ENCODE peak calls at places on chromosomes 16 and 17, in five cellular contexts. O is uterus, U is heart left ventricle, K is tibial artery, F is GM12864. J is an unnamed sample.

GRCh38 chr17:51004249-51004648 is 116.4 kb downstream of the SPAG9 start:
- DNase-seq in O (no peak), F (no peak), U (no peak), K (no peak), J (no peak)

GRCh38 chr16:50842589-50842988 is 100.7 kb downstream of the CYLD start:
- DNase-seq in F (no peak), U (no peak), O (no peak), K (no peak), J (no peak)

GRCh38 chr16:15576960-15577958 is 65.7 kb downstream of the MARF1 start:
- DNase-seq in O (no peak), U (no peak), F (no peak), K (no peak), J (no peak)

GRCh38 chr16:83932304-83932703 is 20.7 kb upstream of the OSGIN1 start:
- DNase-seq in F (no peak), O (no peak), K (no peak), U (no peak), J (no peak)

GRCh38 chr17:39009471-39010085 is 42.4 kb upstream of the FBXO47 start:
- DNase-seq in U (no peak), O (no peak), K (no peak), F (no peak), J (no peak)

GRCh38 chr17:16887523-16888095 is 84.3 kb downstream of the TNFRSF13B start:
- DNase-seq in O (no peak), F (no peak), K (peak; percentile 41), U (no peak), J (no peak)

GRCh38 chr16:20510323-20510722 is 59.0 kb downstream of the ACSM2A start:
- DNase-seq in F (no peak), U (no peak), O (no peak), K (no peak), J (no peak)

GRCh38 chr17:43461185-43461584 is 22.6 kb upstream of the DHX8 start:
- DNase-seq in K (no peak), O (no peak), U (no peak), F (no peak), J (no peak)

GRCh38 chr17:36074365-36074764 is 10.3 kb downstream of the CCL18 start:
- DNase-seq in F (no peak), O (no peak), U (no peak), K (no peak), J (no peak)

GRCh38 chr16:67022531-67023214 is 6.3 kb upstream of the CBFB start:
- DNase-seq in F (no peak), K (peak; percentile 40), O (no peak), U (no peak), J (peak; percentile 61)

GRCh38 chr16:77214411-77215138 is 15.4 kb downstream of the SYCE1L start:
- DNase-seq in U (no peak), K (no peak), F (no peak), O (no peak), J (no peak)

GRCh38 chr17:43669971-43670644 is 8.4 kb upstream of the MEOX1 start:
- DNase-seq in K (no peak), U (no peak), F (no peak), O (no peak), J (no peak)

GRCh38 chr17:14294876-14295275 is 6.0 kb upstream of the HS3ST3B1 start:
- DNase-seq in U (no peak), F (no peak), K (no peak), O (no peak), J (no peak)

GRCh38 chr16:1042776-1043349 is 29.7 kb upstream of the SSTR5 start:
- DNase-seq in O (no peak), K (no peak), U (no peak), F (no peak), J (no peak)

GRCh38 chr16:53211253-53211652 is 156.5 kb downstream of the CHD9 start:
- DNase-seq in F (no peak), K (no peak), O (no peak), U (no peak), J (no peak)

GRCh38 chr16:22232277-22233049 is 26.4 kb downstream of the EEF2K start:
- DNase-seq in O (no peak), F (no peak), U (no peak), K (no peak), J (no peak)

GRCh38 chr17:2192367-2193028 is 111.1 kb downstream of the SMG6 start:
- DNase-seq in F (peak; percentile 31), K (no peak), O (peak; percentile 58), U (peak; percentile 45), J (peak; percentile 98)

GRCh38 chr17:58590377-58590776 is 75.9 kb upstream of the MTMR4 start:
- DNase-seq in U (no peak), F (no peak), K (no peak), O (no peak), J (no peak)

GRCh38 chr17:18992454-18993130 is 12.0 kb downstream of the FAM83G start:
- DNase-seq in U (no peak), K (no peak), F (peak; percentile 38), O (no peak), J (no peak)

GRCh38 chr16:77840093-77840492 is 51.7 kb downstream of the VAT1L start:
- DNase-seq in F (no peak), K (no peak), O (no peak), U (no peak), J (no peak)

DNA sequence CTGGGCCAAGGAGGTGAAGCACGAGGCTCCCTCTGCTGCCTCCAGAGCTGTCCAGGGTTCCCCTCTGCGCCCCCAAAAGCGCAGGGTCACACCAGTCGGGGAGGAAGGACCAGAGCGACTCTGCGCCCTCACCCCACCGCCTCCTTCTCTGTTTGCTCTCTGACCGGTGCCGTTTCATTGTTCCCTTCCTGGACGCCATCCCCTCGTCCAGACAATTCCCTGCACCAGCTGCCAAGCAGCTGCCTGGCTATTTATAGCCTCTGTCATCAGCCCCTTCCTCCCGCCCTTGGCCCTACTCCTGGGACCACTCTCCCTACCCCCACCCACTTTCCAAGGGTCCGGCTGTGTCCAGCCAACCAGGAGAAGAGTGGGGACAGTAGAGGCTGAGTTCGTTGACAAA is 68.8 kb upstream of the CREBBP start:
- DNase-seq in K (peak; percentile 69), O (no peak), F (no peak), U (peak; percentile 69), J (peak; percentile 22)
- H3K4me3 ChIP-seq in K (peak overlapping the region; percentile 38), O (no peak overlapping the region), F (no peak overlapping the region), U (peak overlapping the region; percentile 32), J (peak overlapping the region; percentile 58)

DNA sequence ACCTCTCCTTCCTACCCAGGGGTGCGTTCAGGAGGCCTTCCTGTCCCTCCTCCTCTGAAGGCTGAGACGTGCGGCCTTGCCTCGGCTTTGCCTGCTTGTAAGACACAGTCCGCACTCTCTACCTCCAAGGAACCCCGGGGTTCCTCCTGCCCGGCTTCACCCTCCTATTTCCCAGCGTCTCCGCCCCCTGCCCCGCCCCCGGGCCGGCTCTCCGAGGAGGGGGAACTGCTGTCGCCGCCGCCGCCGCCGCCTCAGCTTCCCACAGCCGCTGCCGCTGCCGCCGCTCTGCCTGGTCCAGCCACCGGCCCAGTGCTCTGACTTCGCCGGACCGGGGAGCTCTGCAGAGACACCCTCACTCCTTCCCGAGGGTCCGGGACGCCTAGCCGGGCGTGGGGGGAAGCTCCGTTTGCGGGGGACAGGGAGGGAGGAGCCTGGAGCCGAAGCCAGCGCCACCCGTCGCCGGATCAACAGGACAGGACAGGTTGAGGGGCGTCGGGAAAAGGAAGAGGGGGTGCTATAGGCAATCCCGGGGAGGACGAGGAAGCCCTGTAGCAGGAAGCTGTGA is 1.2 kb upstream of the FGF11 start:
- DNase-seq in F (no peak), O (peak; percentile 50), U (peak; percentile 80), K (peak; percentile 79), J (no peak)
- TF ChIP-seq CTCF in F (no peak), O (no peak), U (no peak), K (no peak), J (no peak)

DNA sequence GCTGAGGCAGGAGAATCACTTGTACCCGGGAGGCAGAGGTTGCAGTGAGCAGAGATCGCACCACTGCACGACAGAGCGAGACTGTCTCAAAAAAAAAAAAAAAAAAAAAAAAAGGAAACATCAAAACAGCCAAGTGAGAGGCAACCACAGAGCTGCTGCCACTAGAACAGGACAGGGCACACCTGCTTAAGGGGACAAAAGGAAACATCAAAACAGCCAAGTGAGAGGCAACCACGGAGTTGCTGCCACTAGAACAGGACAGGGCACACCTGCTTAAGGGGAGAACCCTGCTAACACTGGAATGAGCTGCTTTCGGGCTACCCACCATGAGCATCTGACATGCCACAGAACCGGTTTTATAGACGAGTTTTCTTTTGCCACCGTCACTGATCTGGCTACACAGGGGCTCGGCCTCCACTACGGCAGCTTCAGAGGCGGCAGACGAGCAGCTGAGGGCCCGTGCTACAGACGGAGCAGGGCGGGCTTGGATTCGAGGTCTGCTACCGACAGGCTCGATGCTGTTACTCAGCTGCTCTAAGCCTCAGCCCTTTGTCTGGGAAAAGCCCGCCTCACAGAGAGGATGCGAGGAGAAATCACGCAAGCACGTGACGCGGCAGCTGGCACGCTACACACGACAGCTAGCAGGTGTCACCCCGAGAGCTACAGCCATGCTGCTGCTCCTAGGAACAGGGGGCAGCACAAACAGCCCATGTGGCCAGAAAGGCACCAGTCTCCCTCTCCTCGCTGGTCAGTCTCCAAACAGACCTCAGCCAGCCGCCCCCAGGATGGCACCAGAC is 2.0 kb downstream of the P4HB start:
- DNase-seq in O (no peak), U (no peak), K (no peak), F (no peak), J (no peak)
- H3K4me3 ChIP-seq in O (no peak overlapping the region), U (peak overlapping the region; percentile 88), K (peak overlapping the region; percentile 96), F (peak overlapping the region; percentile 84), J (peak overlapping the region; percentile 95)

GRCh38 chr17:66040402-66040801 is 151.5 kb downstream of the CEP112 start:
- DNase-seq in O (no peak), U (no peak), K (no peak), F (no peak), J (no peak)
- TF ChIP-seq CTCF in O (no peak), U (peak; percentile 13), K (no peak), F (no peak), J (no peak)

GRCh38 chr16:89944773-89945172 is 3.8 kb upstream of the DEF8 start:
- DNase-seq in F (peak; percentile 73), K (no peak), O (no peak), U (no peak), J (no peak)
- H3K4me3 ChIP-seq in F (no peak overlapping the region), K (no peak overlapping the region), O (no peak overlapping the region), U (no peak overlapping the region), J (no peak overlapping the region)

DNA sequence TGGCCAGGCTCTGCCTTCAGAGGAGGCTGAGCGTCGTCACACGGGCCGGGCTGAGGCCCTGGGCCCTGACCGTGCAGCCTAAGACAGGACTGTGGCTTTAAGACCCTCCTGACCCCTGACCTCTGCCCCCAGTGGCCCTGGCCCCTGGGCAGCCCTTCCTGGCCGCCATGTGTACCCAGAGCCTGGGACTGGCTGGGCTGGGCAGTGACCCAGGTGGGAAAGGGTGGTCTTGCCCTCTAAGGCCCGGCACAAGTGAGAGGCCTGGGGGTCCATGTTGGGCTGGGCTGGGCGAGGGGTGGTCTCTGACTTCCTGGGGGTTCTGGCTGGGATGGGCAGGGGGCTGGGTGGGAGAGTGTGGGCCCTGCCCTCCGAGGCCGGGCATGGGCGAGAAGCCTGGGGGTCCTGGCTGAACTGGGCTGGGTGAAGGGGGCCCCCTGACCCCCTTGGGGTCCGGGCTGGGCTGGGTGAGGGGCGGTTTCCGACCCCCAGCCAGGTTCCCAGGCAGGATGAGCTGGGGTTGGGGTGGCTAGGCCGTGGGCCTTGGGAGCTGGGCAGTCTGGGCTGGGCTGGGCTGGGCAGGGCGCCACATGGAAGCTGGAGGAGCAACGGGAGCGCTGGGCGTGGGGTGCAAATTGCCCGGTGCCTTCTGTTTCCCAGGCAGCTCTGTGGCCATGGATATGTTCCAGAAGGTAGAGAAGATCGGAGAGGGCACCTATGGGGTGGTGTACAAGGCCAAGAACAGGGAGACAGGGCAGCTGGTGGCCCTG is at the start of gene CDK3:
- DNase-seq in K (no peak), U (no peak), F (no peak), O (no peak), J (no peak)
- TF ChIP-seq CTCF in K (no peak), U (peak; percentile 23), F (no peak), O (no peak), J (no peak)